ENCODE peak calls at places on chromosome 18, in ten cellular contexts. C is SJSA1, Y is HCT116, H is body of pancreas, M is fibroblast of lung, S is iPS DF 6.9, X is mesendoderm, L is upper lobe of right lung, B is thoracic aorta, T is bronchial epithelial cell. F is an unnamed sample.
A peak's percentile ranks its signal among the peaks of the same experiment; 100 is the strongest.

GRCh38 chr18:54690198-54690597 is 99.2 kb downstream of the DYNAP start:
- DNase-seq in S (no peak), H (no peak), M (peak; percentile 60), C (peak; percentile 6), B (no peak), Y (no peak), L (no peak), T (peak; percentile 34), X (no peak), F (peak; percentile 55)

GRCh38 chr18:24704921-24705620 is 244.6 kb downstream of the HRH4 start:
- DNase-seq in B (no peak), S (no peak), H (no peak), T (no peak), L (no peak), Y (no peak), M (peak; percentile 36), C (peak; percentile 5), X (no peak), F (peak; percentile 49)

GRCh38 chr18:31657823-31658669 is 26.3 kb downstream of the B4GALT6 start:
- DNase-seq in S (no peak), X (no peak), Y (no peak), B (no peak), L (no peak), H (no peak), C (no peak), M (no peak), T (no peak), F (no peak)

GRCh38 chr18:41875094-41875780 is 79.8 kb upstream of the PIK3C3 start:
- DNase-seq in X (no peak), H (no peak), M (peak; percentile 66), T (peak; percentile 87), C (no peak), B (no peak), L (no peak), Y (no peak), S (no peak), F (peak; percentile 67)

GRCh38 chr18:12777543-12777942 is 74.7 kb downstream of the PSMG2 start:
- DNase-seq in X (no peak), B (no peak), M (no peak), T (no peak), S (no peak), L (peak; percentile 71), Y (no peak), C (no peak), H (no peak), F (peak; percentile 42)

GRCh38 chr18:48611785-48612480 is 73.1 kb downstream of the CTIF start:
- DNase-seq in L (no peak), B (no peak), H (no peak), C (no peak), S (no peak), Y (no peak), T (no peak), X (no peak), M (no peak), F (no peak)

GRCh38 chr18:11972371-11973174 is 8.7 kb upstream of the IMPA2 start:
- DNase-seq in M (no peak), T (no peak), X (no peak), C (no peak), L (no peak), S (no peak), H (no peak), B (no peak), Y (no peak), F (no peak)

GRCh38 chr18:54964741-54965140 is 5.5 kb upstream of the CCDC68 start:
- DNase-seq in H (no peak), L (no peak), X (no peak), B (no peak), T (no peak), M (peak; percentile 50), C (no peak), Y (no peak), S (no peak), F (no peak)

GRCh38 chr18:10950080-10950875 is 199.1 kb downstream of the PIEZO2 start:
- DNase-seq in B (no peak), X (no peak), H (no peak), M (no peak), C (no peak), S (no peak), T (no peak), Y (no peak), L (no peak), F (no peak)

GRCh38 chr18:9838144-9838877 is 47.5 kb upstream of the TXNDC2 start:
- DNase-seq in S (peak; percentile 63), M (peak; percentile 83), H (no peak), L (peak; percentile 76), B (no peak), T (peak; percentile 36), X (peak; percentile 99), C (no peak), Y (peak; percentile 56), F (peak; percentile 20)

DNA sequence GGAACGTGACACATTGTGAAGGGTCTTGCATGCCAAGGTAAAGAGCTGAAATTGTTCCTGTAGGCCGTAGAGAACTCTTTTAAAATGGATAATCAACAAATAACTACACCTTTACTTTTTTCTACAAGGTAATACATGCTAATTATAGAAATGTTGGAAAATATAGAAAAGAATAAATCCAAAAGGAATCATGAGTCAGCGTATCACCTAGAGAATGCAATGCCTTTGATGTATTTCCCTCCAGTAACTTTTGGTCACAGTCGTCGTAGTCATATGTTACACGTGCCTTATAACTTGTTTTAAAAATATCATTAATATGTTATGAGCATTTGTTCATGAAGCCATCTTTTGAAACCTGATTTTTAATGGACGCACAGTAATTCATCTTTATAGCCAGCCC is 100.6 kb downstream of the LIPG start:
- DNase-seq in T (no peak), H (no peak), X (no peak), M (no peak), B (no peak), L (no peak), Y (no peak), S (no peak), C (no peak), F (no peak)
- H3K36me3 ChIP-seq in T (no peaks in the 10 kb centered on the region), H (no peaks in the 10 kb centered on the region), X (no peaks in the 10 kb centered on the region), M (no peaks in the 10 kb centered on the region), B (no peaks in the 10 kb centered on the region), L (no peaks in the 10 kb centered on the region), Y (no peaks in the 10 kb centered on the region), S (no peaks in the 10 kb centered on the region), C (no peaks in the 10 kb centered on the region), F (no peaks in the 10 kb centered on the region)

GRCh38 chr18:23479829-23480505 is 23.3 kb upstream of the RMC1 start:
- DNase-seq in H (no peak), L (no peak), C (no peak), M (no peak), X (no peak), S (no peak), T (no peak), Y (no peak), B (no peak), F (no peak)
- H3K36me3 ChIP-seq in H (peaks cover 42% of the 10 kb centered on the region), L (peaks cover 92% of the 10 kb centered on the region), C (peaks cover 71% of the 10 kb centered on the region), M (peaks cover 12% of the 10 kb centered on the region), X (peaks cover 6% of the 10 kb centered on the region), S (peaks cover 2% of the 10 kb centered on the region), T (peaks cover 16% of the 10 kb centered on the region), Y (peaks cover 53% of the 10 kb centered on the region), B (peaks cover 39% of the 10 kb centered on the region), F (peaks cover 78% of the 10 kb centered on the region)

GRCh38 chr18:45930953-45931352 is 36.2 kb downstream of the EPG5 start:
- DNase-seq in M (no peak), H (no peak), C (no peak), X (no peak), Y (no peak), T (no peak), B (no peak), S (no peak), L (no peak), F (no peak)

GRCh38 chr18:45923138-45923537 is 44.0 kb downstream of the EPG5 start:
- DNase-seq in T (no peak), X (no peak), L (no peak), H (no peak), B (no peak), M (no peak), Y (no peak), C (no peak), S (no peak), F (no peak)

DNA sequence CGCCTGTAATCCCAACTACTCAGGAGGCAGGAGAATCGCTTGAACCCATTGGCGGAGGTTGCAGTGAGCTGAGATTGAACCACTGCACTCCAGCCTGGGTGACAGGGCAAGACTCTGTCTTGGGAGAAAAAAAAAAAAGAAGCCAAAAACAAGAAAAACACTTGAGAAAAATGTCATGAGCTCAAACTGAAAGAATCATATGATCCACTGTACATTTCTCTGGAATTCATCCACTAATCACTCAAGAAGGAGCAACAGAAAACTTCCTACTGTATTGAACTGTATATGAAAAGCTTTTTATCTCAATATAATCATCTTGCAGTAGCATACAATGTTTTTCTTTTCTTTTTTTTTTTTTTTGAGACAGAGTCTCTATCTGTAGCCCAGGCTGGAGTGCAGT is 40.4 kb downstream of the EPG5 start:
- DNase-seq in B (no peak), M (no peak), S (no peak), H (no peak), X (no peak), T (no peak), L (no peak), Y (no peak), C (no peak), F (no peak)
- H3K36me3 ChIP-seq in B (peaks cover 39% of the 10 kb centered on the region), M (peaks cover 3% of the 10 kb centered on the region), S (peaks cover 2% of the 10 kb centered on the region), H (peaks cover 32% of the 10 kb centered on the region), X (no peaks in the 10 kb centered on the region), T (peaks cover 2% of the 10 kb centered on the region), L (peaks cover 86% of the 10 kb centered on the region), Y (peaks cover 11% of the 10 kb centered on the region), C (peaks cover 79% of the 10 kb centered on the region), F (peaks cover 96% of the 10 kb centered on the region)

GRCh38 chr18:6270791-6271216 is 143.9 kb downstream of the L3MBTL4 start:
- DNase-seq in S (no peak), L (no peak), C (no peak), X (no peak), B (no peak), H (no peak), Y (no peak), M (no peak), T (no peak), F (no peak)

GRCh38 chr18:6261938-6262337 is 152.8 kb downstream of the L3MBTL4 start:
- DNase-seq in L (no peak), S (no peak), H (no peak), M (no peak), C (no peak), B (no peak), T (no peak), X (no peak), Y (no peak), F (no peak)

GRCh38 chr18:6271585-6271984 is 143.1 kb downstream of the L3MBTL4 start:
- DNase-seq in X (no peak), Y (no peak), H (no peak), T (no peak), B (no peak), C (no peak), L (no peak), S (no peak), M (no peak), F (no peak)

GRCh38 chr18:6269933-6270332 is 144.8 kb downstream of the L3MBTL4 start:
- DNase-seq in L (no peak), S (no peak), H (no peak), C (no peak), Y (no peak), X (no peak), T (no peak), B (no peak), M (no peak), F (no peak)

DNA sequence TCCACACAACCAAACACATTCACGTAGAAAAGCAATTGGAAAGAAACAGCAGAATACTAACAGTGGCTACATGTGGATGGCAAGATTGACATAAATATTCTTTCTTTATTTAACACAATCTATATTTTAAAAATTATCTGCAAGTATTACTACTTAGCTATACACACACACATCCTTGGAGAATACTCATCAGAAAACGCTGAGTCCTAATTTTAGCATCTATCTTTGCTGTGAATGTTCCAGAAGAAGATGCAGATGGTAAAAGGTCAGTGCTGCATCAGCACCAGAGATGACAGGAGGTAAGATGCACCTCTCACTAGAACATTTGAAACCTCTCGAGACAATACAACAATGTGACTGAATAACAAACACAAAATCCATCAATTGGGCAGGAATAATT is 148.5 kb downstream of the L3MBTL4 start:
- DNase-seq in T (no peak), C (no peak), M (no peak), B (no peak), L (no peak), X (no peak), H (no peak), S (no peak), Y (no peak), F (no peak)
- H3K36me3 ChIP-seq in T (no peaks in the 10 kb centered on the region), C (no peaks in the 10 kb centered on the region), M (no peaks in the 10 kb centered on the region), B (no peaks in the 10 kb centered on the region), L (no peaks in the 10 kb centered on the region), X (no peaks in the 10 kb centered on the region), H (no peaks in the 10 kb centered on the region), S (no peaks in the 10 kb centered on the region), Y (no peaks in the 10 kb centered on the region), F (no peaks in the 10 kb centered on the region)

F was measured in GM23248.